ENCODE peak calls at places on chromosomes 7 and 10, in six cellular contexts. V is CD4-positive, alpha-beta T cell; K is body of pancreas; H is A549; S is prostate gland; N is Panc1. W is an unnamed sample.

GRCh38 chr7:159088016-159088865 is 56.4 kb downstream of the VIPR2 start:
- DNase-seq in V (no peak), K (no peak), H (no peak), S (no peak), N (no peak), W (peak)

GRCh38 chr7:101411477-101411954 is 48.8 kb downstream of the COL26A1 start:
- DNase-seq in V (no peak), K (no peak), H (no peak), S (no peak), N (no peak), W (no peak)

GRCh38 chr7:539731-540411 is 20.2 kb upstream of the PDGFA start:
- DNase-seq in V (no peak), K (peak), H (peak), S (peak), N (no peak), W (no peak)

GRCh38 chr10:99382181-99382580 is 48.2 kb downstream of the GOT1 start:
- DNase-seq in V (no peak), K (no peak), H (no peak), S (no peak), N (no peak), W (no peak)

GRCh38 chr7:103952408-103952807 is 37.0 kb downstream of the RELN start:
- DNase-seq in V (no peak), K (no peak), H (no peak), S (no peak), N (no peak), W (no peak)

GRCh38 chr10:36446873-36447272 is 678.5 kb upstream of the ANKRD30A start:
- DNase-seq in V (no peak), K (peak), H (no peak), S (no peak), N (no peak), W (no peak)

GRCh38 chr7:67484244-67484751 is 487.7 kb downstream of the TYW1 start:
- DNase-seq in V (no peak), K (peak), H (peak), S (peak), N (peak), W (peak)

GRCh38 chr10:4195214-4195613 is 410.2 kb upstream of the KLF6 start:
- DNase-seq in V (no peak), K (no peak), H (peak), S (no peak), N (no peak), W (no peak)

GRCh38 chr7:119694506-119694905 is 578.5 kb upstream of the KCND2 start:
- DNase-seq in V (no peak), K (no peak), H (no peak), S (no peak), N (no peak), W (no peak)

GRCh38 chr10:59383908-59384307 is 21.6 kb upstream of the FAM13C start:
- DNase-seq in V (no peak), K (no peak), H (no peak), S (no peak), N (no peak), W (no peak)

GRCh38 chr10:78255796-78256638 is 222.4 kb downstream of the RPS24 start:
- DNase-seq in V (no peak), K (peak), H (peak), S (no peak), N (peak), W (no peak)

GRCh38 chr7:66731986-66732385 is 8.5 kb upstream of the RABGEF1 start:
- DNase-seq in V (no peak), K (peak), H (no peak), S (no peak), N (no peak), W (no peak)

GRCh38 chr7:134533288-134533771 is 6.0 kb downstream of the AKR1B10 start:
- DNase-seq in V (no peak), K (no peak), H (no peak), S (no peak), N (no peak), W (no peak)

GRCh38 chr10:119469325-119469707 is 73.2 kb downstream of the RGS10 start:
- DNase-seq in V (no peak), K (no peak), H (no peak), S (no peak), N (no peak), W (no peak)

GRCh38 chr7:105474045-105474444 is 48.0 kb downstream of the PUS7 start:
- DNase-seq in V (no peak), K (no peak), H (no peak), S (no peak), N (no peak), W (no peak)

GRCh38 chr7:33903770-33904679 is 1.3 kb upstream of the BMPER start:
- DNase-seq in V (no peak), K (peak), H (peak), S (no peak), N (no peak), W (peak)

GRCh38 chr7:88260700-88261099 is 40.9 kb upstream of the SRI start:
- DNase-seq in V (no peak), K (no peak), H (no peak), S (no peak), N (no peak), W (no peak)

GRCh38 chr7:134891262-134892001 is 94.9 kb upstream of the AGBL3 start:
- DNase-seq in V (no peak), K (peak), H (peak), S (peak), N (peak), W (peak)

GRCh38 chr10:87927091-87927490 is 63.7 kb downstream of the PTEN start:
- DNase-seq in V (no peak), K (no peak), H (no peak), S (no peak), N (no peak), W (no peak)

DNA sequence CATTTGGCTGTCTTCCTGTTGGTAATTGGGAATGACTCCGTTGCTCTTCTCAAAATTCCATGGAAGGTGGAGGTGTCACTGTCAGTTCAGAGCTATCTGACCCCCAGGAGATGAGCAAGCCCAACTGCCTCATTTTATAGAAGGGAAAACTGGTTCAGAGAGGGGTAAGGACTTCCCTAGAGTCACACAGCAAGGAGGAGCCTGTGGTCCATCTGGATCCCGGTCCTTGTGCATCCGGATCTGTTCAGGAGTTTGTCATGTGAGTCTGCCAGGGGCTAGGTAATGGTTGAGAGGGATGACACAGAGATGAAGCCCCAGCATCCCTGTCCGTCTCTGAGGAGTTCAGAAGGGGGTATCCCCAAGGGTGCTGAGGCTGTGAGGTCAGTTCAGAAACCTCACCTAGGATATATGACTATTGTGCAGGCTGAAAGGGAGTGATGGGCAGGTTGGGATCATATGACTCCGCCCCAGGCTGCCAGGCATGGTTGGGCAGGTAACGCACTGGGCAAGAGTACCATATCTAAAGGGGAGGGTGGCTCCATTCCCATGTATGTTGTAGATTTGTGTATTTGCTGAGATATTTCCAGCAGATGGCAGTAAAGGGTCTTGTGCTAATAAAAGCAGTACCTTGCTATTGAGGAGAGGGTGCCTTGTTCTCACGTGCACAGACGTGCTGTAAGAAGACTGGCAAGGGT is 16.0 kb upstream of the SLC29A3 start:
- DNase-seq in V (no peak), K (no peak), H (peak), S (no peak), N (peak), W (no peak)
- TF ChIP-seq CTCF in V (peak), K (no peak), H (peak), S (peak), N (peak), W (no peak)

DNA sequence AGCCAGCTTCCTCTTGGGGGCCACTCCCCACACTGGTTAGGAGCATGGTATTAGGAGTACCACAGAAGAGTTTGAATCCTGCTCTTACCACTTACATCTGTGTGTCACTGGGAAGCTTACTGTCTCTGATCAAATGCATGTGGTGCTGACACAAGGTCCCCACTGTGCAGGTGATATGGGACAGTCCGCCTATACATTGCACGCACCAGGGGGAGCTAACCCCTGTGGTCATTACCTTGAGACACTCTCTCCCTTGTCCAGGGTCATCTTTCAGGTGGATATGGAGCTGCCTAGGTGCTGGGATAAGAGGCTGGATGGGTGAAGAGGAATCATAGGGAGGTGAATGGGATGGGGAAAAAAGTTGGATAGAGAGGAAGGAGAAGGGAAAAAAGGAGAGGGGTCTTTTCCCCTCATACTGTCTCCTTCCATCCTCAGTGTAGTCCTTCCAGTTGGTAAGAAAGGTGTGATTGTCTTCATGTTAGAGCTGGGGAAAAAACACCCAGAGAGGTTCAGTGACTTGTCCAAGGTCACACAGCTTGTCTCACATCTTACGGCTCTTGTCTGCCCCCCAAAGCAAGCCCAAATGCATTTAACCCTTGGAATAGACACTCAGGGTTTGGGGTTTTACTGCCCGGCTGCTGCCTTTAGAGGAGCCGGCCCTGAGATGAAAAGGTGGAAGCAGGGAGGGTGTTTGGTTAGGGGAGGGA is 125.9 kb downstream of the CDH23 start:
- DNase-seq in V (no peak), K (no peak), H (no peak), S (no peak), N (no peak), W (no peak)
- TF ChIP-seq CTCF in V (no peak), K (no peak), H (no peak), S (no peak), N (no peak), W (no peak)

DNA sequence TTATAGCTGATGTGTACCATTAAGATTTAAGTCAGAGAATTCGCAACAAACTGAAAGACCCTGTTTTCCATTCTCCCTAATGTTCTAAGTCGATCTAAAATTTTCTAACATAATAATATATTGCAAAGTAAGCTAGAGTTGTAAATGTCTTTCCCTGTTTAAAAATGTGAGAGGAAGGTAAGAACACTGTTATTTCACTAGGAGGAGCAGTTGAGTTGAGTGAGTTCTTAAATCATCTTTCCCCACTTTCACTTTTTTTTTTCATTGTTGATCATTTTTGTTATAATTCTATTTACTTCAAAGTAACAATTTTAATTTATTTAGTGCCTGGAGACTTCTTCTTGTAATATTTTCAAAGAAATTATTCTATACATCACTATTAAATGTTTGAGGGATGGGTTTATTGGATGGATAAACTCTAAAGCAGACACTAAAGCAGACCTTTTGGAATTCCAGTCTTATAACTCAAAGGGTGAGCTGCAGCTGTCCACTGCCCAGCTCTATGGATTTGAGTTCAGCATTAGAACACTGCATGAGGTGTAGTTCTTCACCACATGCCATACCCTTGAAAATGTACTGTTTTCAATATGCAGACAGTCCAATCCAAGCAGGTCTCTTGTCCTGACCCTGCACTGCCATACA is 181.3 kb upstream of the FZD1 start:
- DNase-seq in V (no peak), K (no peak), H (peak), S (no peak), N (no peak), W (no peak)
- TF ChIP-seq CTCF in V (peak), K (no peak), H (peak), S (peak), N (peak), W (peak)

GRCh38 chr10:7410800-7411670 is at the start of gene SFMBT2:
- DNase-seq in V (peak), K (peak), H (peak), S (peak), N (no peak), W (peak)
- TF ChIP-seq CTCF in V (no peak), K (no peak), H (no peak), S (no peak), N (no peak), W (no peak)

GRCh38 chr10:23694921-23695824 is 256.3 kb downstream of the OTUD1 start:
- DNase-seq in V (no peak), K (no peak), H (no peak), S (no peak), N (no peak), W (peak)
- TF ChIP-seq CTCF in V (no peak), K (no peak), H (no peak), S (no peak), N (no peak), W (no peak)